ENCODE peak calls at places on chromosomes 7 and 10, in five cellular contexts. T is IMR-90, C is H1, G is mesenchymal stem cell, O is mesendoderm. Y is an unnamed sample.

GRCh38 chr10:100506596-100507356 is 12.9 kb downstream of the SEC31B start:
- DNase-seq in T (peak), C (no peak), G (peak), O (no peak), Y (no peak)

GRCh38 chr7:37081436-37081835 is 357.1 kb upstream of the AOAH start:
- DNase-seq in T (no peak), C (no peak), G (no peak), O (no peak), Y (no peak)

GRCh38 chr7:133675510-133676218 is 422.8 kb downstream of the EXOC4 start:
- DNase-seq in T (peak), C (no peak), G (no peak), O (no peak), Y (no peak)

GRCh38 chr7:158583143-158583542 is 4.5 kb downstream of the PTPRN2 start:
- DNase-seq in T (no peak), C (no peak), G (no peak), O (no peak), Y (no peak)

GRCh38 chr7:44538093-44538797 is 2.9 kb downstream of the NPC1L1 start:
- DNase-seq in T (no peak), C (no peak), G (no peak), O (no peak), Y (no peak)

GRCh38 chr10:124180044-124180745 is 86.8 kb upstream of the CHST15 start:
- DNase-seq in T (no peak), C (no peak), G (no peak), O (no peak), Y (no peak)

GRCh38 chr10:121927361-121927840 is 430 bp downstream of the ATE1 start:
- DNase-seq in T (peak), C (no peak), G (peak), O (peak), Y (peak)

GRCh38 chr10:104479906-104480579 is 126.4 kb downstream of the CFAP58 start:
- DNase-seq in T (no peak), C (no peak), G (no peak), O (no peak), Y (no peak)

GRCh38 chr7:47654672-47655340 is 72.9 kb upstream of the TNS3 start:
- DNase-seq in T (peak), C (no peak), G (no peak), O (no peak), Y (no peak)

GRCh38 chr10:126143117-126143516 is 245.2 kb downstream of the ADAM12 start:
- DNase-seq in T (no peak), C (no peak), G (no peak), O (no peak), Y (no peak)

GRCh38 chr7:89049043-89049442 is 253.5 kb upstream of the TEX47 start:
- DNase-seq in T (no peak), C (no peak), G (no peak), O (peak), Y (no peak)

GRCh38 chr7:79778786-79779382 is 325.4 kb upstream of the MAGI2 start:
- DNase-seq in T (peak), C (no peak), G (peak), O (no peak), Y (no peak)

GRCh38 chr10:80277567-80278250 is 11.7 kb downstream of the MAT1A start:
- DNase-seq in T (no peak), C (no peak), G (no peak), O (no peak), Y (no peak)

GRCh38 chr10:51272580-51272979 is 198.3 kb downstream of the PRKG1 start:
- DNase-seq in T (no peak), C (no peak), G (no peak), O (no peak), Y (no peak)

GRCh38 chr10:44824607-44825006 is 86.5 kb upstream of the TMEM72 start:
- DNase-seq in T (no peak), C (no peak), G (no peak), O (peak), Y (peak)

GRCh38 chr7:112791465-112792168 is 1.4 kb upstream of the TMEM168 start:
- DNase-seq in T (no peak), C (no peak), G (no peak), O (no peak), Y (no peak)

GRCh38 chr10:100168313-100168643 is 17.6 kb downstream of the ERLIN1 start:
- DNase-seq in T (no peak), C (no peak), G (no peak), O (no peak), Y (no peak)

GRCh38 chr7:139948167-139948566 is 114.6 kb downstream of the PARP12 start:
- DNase-seq in T (no peak), C (no peak), G (no peak), O (no peak), Y (no peak)

GRCh38 chr7:102304668-102305067 is 18.0 kb downstream of the SH2B2 start:
- DNase-seq in T (no peak), C (no peak), G (peak), O (no peak), Y (no peak)

GRCh38 chr10:34584164-34584563 is 230.9 kb downstream of the PARD3 start:
- DNase-seq in T (peak), C (no peak), G (peak), O (no peak), Y (no peak)

GRCh38 chr7:88218836-88219605 is 817 bp downstream of the SRI start:
- DNase-seq in T (peak), C (no peak), G (peak), O (peak), Y (peak)

GRCh38 chr7:94087664-94088352 is 83.7 kb upstream of the BET1 start:
- DNase-seq in T (peak), C (no peak), G (peak), O (peak), Y (peak)

GRCh38 chr10:77332256-77332655 is 305.4 kb downstream of the KCNMA1 start:
- DNase-seq in T (no peak), C (no peak), G (no peak), O (no peak), Y (no peak)

GRCh38 chr10:29908977-29909376 is 150.4 kb downstream of the JCAD start:
- DNase-seq in T (no peak), C (no peak), G (no peak), O (no peak), Y (no peak)

GRCh38 chr10:123996302-123996701 is 97.1 kb downstream of the CHST15 start:
- DNase-seq in T (no peak), C (no peak), G (no peak), O (no peak), Y (no peak)

GRCh38 chr7:17526621-17527020 is 228.2 kb downstream of the AHR start:
- DNase-seq in T (no peak), C (no peak), G (no peak), O (no peak), Y (no peak)

GRCh38 chr10:63114031-63114814 is 18.9 kb upstream of the NRBF2 start:
- DNase-seq in T (peak), C (no peak), G (peak), O (no peak), Y (no peak)

GRCh38 chr7:47873767-47874166 is 74.5 kb downstream of the PKD1L1 start:
- DNase-seq in T (peak), C (no peak), G (peak), O (no peak), Y (no peak)

GRCh38 chr7:94972296-94972695 is 64.9 kb downstream of the PPP1R9A start:
- DNase-seq in T (no peak), C (no peak), G (no peak), O (no peak), Y (no peak)

GRCh38 chr7:75727881-75728592 is 10.7 kb downstream of the HIP1 start:
- DNase-seq in T (peak), C (no peak), G (peak), O (peak), Y (peak)

GRCh38 chr10:14325325-14325955 is 5.3 kb downstream of the FRMD4A start:
- DNase-seq in T (peak), C (peak), G (peak), O (peak), Y (peak)

GRCh38 chr10:97321807-97322195 is 2.7 kb downstream of the FRAT1 start:
- DNase-seq in T (no peak), C (no peak), G (no peak), O (peak), Y (peak)

DNA sequence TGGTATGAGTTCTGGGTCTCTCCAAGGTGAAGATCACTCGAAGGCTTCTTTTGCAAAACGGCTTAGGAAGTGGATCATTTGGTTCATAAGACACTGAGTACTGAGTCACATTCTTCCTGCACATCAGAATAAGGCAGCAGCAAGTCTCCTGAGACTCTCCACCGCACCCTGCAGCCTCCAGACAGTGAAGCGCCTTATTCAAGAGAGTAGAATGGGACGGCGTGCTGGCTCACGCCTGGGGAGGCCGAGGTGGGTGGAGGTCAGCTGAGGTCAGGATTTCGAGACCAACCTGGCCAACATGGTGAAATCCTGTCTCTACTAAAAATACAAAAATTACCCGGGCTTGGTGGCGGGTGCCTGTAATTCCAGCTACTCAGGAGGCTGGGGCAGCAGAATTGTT is 70.3 kb downstream of the C10orf143 start:
- DNase-seq in T (no peak), C (no peak), G (no peak), O (no peak), Y (no peak)
- H4K8ac ChIP-seq in T (no peak), C (no peak), G (no peak), O (no peak), Y (no peak)

DNA sequence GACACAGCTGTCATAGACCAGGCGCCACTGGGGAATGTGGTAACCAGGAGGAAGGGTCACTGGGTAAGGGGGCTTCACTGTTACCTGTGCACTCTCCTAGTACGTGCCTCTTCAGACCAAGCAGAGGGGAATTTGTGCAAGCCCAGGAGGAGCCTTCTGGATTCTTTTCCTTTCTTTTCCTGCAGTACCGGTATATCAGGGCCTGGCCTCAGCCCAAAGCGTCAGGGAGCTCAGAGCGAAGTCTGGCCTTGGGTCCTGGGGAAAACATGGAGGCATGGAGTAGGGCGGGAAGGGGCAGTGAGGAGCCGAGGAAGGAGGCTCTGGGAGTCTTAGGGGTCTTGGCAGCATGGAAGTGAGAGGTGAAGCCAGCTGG is 133.6 kb upstream of the GDF10 start:
- DNase-seq in T (no peak), C (no peak), G (no peak), O (no peak), Y (no peak)
- H3K27ac ChIP-seq in T (peak), C (no peak), G (no peak), O (no peak), Y (no peak)

GRCh38 chr7:1800876-1801275 is 130.8 kb downstream of the ELFN1 start:
- DNase-seq in T (peak), C (no peak), G (no peak), O (no peak), Y (no peak)

GRCh38 chr7:1794888-1795542 is 124.9 kb downstream of the ELFN1 start:
- DNase-seq in T (no peak), C (no peak), G (no peak), O (peak), Y (no peak)

GRCh38 chr7:1802899-1803298 is 132.8 kb downstream of the ELFN1 start:
- DNase-seq in T (no peak), C (no peak), G (no peak), O (no peak), Y (no peak)

GRCh38 chr7:1798191-1798590 is 128.1 kb downstream of the ELFN1 start:
- DNase-seq in T (no peak), C (no peak), G (no peak), O (no peak), Y (no peak)
- H4K8ac ChIP-seq in T (no peak), C (no peak), G (no peak), O (no peak), Y (no peak)

DNA sequence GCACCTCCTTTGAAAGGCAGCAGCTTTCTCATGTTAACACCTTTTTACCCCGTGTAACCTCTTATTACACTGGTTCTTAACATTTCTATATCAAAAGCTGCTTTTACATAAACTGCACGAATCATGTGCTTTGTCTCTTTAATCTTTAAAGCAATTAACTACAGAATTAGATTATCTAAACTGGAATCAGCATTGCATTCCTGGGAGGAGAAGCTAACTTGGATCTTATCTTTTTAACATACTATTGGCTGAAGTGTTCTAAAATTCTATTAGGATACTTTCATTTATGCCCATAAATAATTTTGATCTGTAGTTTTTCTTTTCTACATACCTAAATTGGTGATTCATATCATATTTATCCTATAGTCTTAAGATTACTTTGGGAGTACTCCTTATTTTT is 428.4 kb upstream of the IGFBP3 start:
- DNase-seq in T (no peak), C (no peak), G (no peak), O (no peak), Y (no peak)
- H3K27ac ChIP-seq in T (no peak), C (no peak), G (no peak), O (no peak), Y (no peak)

DNA sequence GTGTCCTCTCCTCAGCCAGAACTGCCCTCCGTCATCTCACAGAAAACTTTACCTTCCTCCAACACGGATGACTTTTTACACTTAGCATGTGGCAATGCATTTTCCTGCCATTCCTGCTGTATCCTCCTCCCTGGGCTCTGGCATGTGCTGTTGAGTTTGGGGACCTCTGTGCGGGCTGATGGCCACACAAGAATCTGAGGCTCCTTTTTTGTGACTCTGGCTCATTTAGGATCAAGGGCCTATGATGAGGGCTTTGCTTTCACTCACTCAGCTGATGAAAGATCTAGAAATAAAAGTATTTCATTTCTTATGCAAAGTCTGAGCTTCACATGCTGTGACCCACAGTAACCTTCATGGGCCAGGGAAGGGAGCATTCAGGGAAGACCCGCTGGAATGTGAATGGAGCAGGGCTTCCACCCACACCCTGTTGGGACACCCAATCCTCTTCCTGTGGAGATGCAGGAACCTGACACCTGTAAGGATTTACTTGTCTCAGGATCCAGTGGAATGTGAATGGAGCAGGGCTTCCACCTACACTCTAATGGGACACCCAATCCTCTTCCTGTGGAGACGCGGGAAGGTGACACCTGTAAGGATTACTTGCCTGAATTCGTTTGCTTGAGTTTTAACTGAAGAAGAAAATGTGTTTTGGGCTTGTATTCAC is 500.3 kb upstream of the MKI67 start:
- DNase-seq in T (no peak), C (no peak), G (no peak), O (peak), Y (peak)
- H4K8ac ChIP-seq in T (no peak), C (no peak), G (no peak), O (no peak), Y (no peak)